ENCODE peak calls at places on chromosomes 12 and 14, in nine cellular contexts. One of them, this sample, is unnamed.
A peak's percentile ranks its signal among the peaks of the same experiment; 100 is the strongest.

GRCh38 chr12:64526859-64527258 is 74.9 kb downstream of the TBK1 start:
- DNase-seq in cardiac muscle cell: no peak
- DNase-seq in right lobe of liver: no peak
- DNase-seq in endothelial cell: no peak
- DNase-seq in bronchial epithelial cell: no peak
- DNase-seq in lower leg skin: no peak
- DNase-seq in stomach: no peak
- DNase-seq in astrocyte of the spinal cord: peak; percentile 38
- DNase-seq in cardiac fibroblast: no peak
- DNase-seq in this sample: no peak

GRCh38 chr12:1044697-1045096 is 53.7 kb downstream of the ERC1 start:
- DNase-seq in right lobe of liver: no peak
- DNase-seq in cardiac fibroblast: peak; percentile 47
- DNase-seq in endothelial cell: no peak
- DNase-seq in lower leg skin: no peak
- DNase-seq in stomach: no peak
- DNase-seq in cardiac muscle cell: peak; percentile 36
- DNase-seq in bronchial epithelial cell: peak; percentile 62
- DNase-seq in astrocyte of the spinal cord: peak; percentile 45
- DNase-seq in this sample: no peak

GRCh38 chr12:47222960-47223847 is 143.4 kb upstream of the AMIGO2 start:
- DNase-seq in bronchial epithelial cell: no peak
- DNase-seq in right lobe of liver: no peak
- DNase-seq in cardiac fibroblast: peak; percentile 13
- DNase-seq in astrocyte of the spinal cord: peak; percentile 25
- DNase-seq in cardiac muscle cell: peak; percentile 56
- DNase-seq in lower leg skin: no peak
- DNase-seq in stomach: no peak
- DNase-seq in endothelial cell: peak; percentile 26
- DNase-seq in this sample: no peak

GRCh38 chr14:46352876-46353275 is 298.7 kb downstream of the RPL10L start:
- DNase-seq in right lobe of liver: no peak
- DNase-seq in lower leg skin: no peak
- DNase-seq in cardiac fibroblast: no peak
- DNase-seq in bronchial epithelial cell: no peak
- DNase-seq in endothelial cell: no peak
- DNase-seq in stomach: no peak
- DNase-seq in cardiac muscle cell: no peak
- DNase-seq in astrocyte of the spinal cord: no peak
- DNase-seq in this sample: no peak

GRCh38 chr14:60252630-60253029 is 3.6 kb downstream of the PPM1A start:
- DNase-seq in stomach: no peak
- DNase-seq in bronchial epithelial cell: no peak
- DNase-seq in cardiac fibroblast: no peak
- DNase-seq in endothelial cell: no peak
- DNase-seq in right lobe of liver: no peak
- DNase-seq in astrocyte of the spinal cord: no peak
- DNase-seq in lower leg skin: no peak
- DNase-seq in cardiac muscle cell: no peak
- DNase-seq in this sample: no peak

GRCh38 chr12:70603044-70603443 is 34.2 kb downstream of the PTPRB start:
- DNase-seq in lower leg skin: no peak
- DNase-seq in right lobe of liver: no peak
- DNase-seq in astrocyte of the spinal cord: no peak
- DNase-seq in bronchial epithelial cell: peak; percentile 18
- DNase-seq in cardiac fibroblast: peak; percentile 63
- DNase-seq in stomach: no peak
- DNase-seq in endothelial cell: no peak
- DNase-seq in cardiac muscle cell: no peak
- DNase-seq in this sample: no peak

GRCh38 chr12:26853303-26854027 is 20.5 kb upstream of the ITPR2 start:
- DNase-seq in lower leg skin: peak; percentile 55
- DNase-seq in right lobe of liver: peak; percentile 87
- DNase-seq in cardiac fibroblast: peak; percentile 72
- DNase-seq in astrocyte of the spinal cord: peak; percentile 64
- DNase-seq in endothelial cell: peak; percentile 67
- DNase-seq in stomach: peak; percentile 75
- DNase-seq in bronchial epithelial cell: peak; percentile 58
- DNase-seq in cardiac muscle cell: peak; percentile 76
- DNase-seq in this sample: peak; percentile 40

GRCh38 chr14:54882521-54882920 is 20.1 kb downstream of the GCH1 start:
- DNase-seq in stomach: no peak
- DNase-seq in endothelial cell: no peak
- DNase-seq in bronchial epithelial cell: no peak
- DNase-seq in cardiac fibroblast: no peak
- DNase-seq in astrocyte of the spinal cord: no peak
- DNase-seq in lower leg skin: no peak
- DNase-seq in cardiac muscle cell: peak; percentile 54
- DNase-seq in right lobe of liver: no peak
- DNase-seq in this sample: no peak

GRCh38 chr14:59281613-59282012 is 93.1 kb downstream of the DAAM1 start:
- DNase-seq in stomach: no peak
- DNase-seq in bronchial epithelial cell: peak; percentile 95
- DNase-seq in cardiac fibroblast: peak; percentile 90
- DNase-seq in lower leg skin: no peak
- DNase-seq in astrocyte of the spinal cord: peak; percentile 29
- DNase-seq in endothelial cell: no peak
- DNase-seq in cardiac muscle cell: peak; percentile 69
- DNase-seq in right lobe of liver: no peak
- DNase-seq in this sample: no peak

GRCh38 chr14:104315169-104315568 is 176.8 kb downstream of the KIF26A start:
- DNase-seq in right lobe of liver: no peak
- DNase-seq in astrocyte of the spinal cord: no peak
- DNase-seq in bronchial epithelial cell: no peak
- DNase-seq in stomach: peak; percentile 1
- DNase-seq in lower leg skin: no peak
- DNase-seq in cardiac muscle cell: no peak
- DNase-seq in cardiac fibroblast: no peak
- DNase-seq in endothelial cell: no peak
- DNase-seq in this sample: no peak

GRCh38 chr14:56199095-56199975 is 81.1 kb downstream of the PELI2 start:
- DNase-seq in cardiac fibroblast: peak; percentile 100
- DNase-seq in lower leg skin: peak; percentile 82
- DNase-seq in bronchial epithelial cell: peak; percentile 76
- DNase-seq in cardiac muscle cell: peak; percentile 98
- DNase-seq in right lobe of liver: no peak
- DNase-seq in stomach: no peak
- DNase-seq in astrocyte of the spinal cord: peak; percentile 98
- DNase-seq in endothelial cell: no peak
- DNase-seq in this sample: no peak

GRCh38 chr14:55454264-55455151 is 14.1 kb upstream of the TBPL2 start:
- DNase-seq in bronchial epithelial cell: peak; percentile 81
- DNase-seq in stomach: peak; percentile 37
- DNase-seq in lower leg skin: no peak
- DNase-seq in endothelial cell: no peak
- DNase-seq in cardiac muscle cell: peak; percentile 89
- DNase-seq in cardiac fibroblast: peak; percentile 70
- DNase-seq in right lobe of liver: no peak
- DNase-seq in astrocyte of the spinal cord: peak; percentile 85
- DNase-seq in this sample: no peak

GRCh38 chr14:39683711-39684110 is 251.5 kb upstream of the FBXO33 start:
- DNase-seq in stomach: no peak
- DNase-seq in right lobe of liver: no peak
- DNase-seq in bronchial epithelial cell: no peak
- DNase-seq in astrocyte of the spinal cord: no peak
- DNase-seq in cardiac fibroblast: no peak
- DNase-seq in lower leg skin: no peak
- DNase-seq in endothelial cell: no peak
- DNase-seq in cardiac muscle cell: no peak
- DNase-seq in this sample: no peak

GRCh38 chr12:128829870-128830504 is 6.2 kb upstream of the SLC15A4 start:
- DNase-seq in bronchial epithelial cell: peak; percentile 5
- DNase-seq in cardiac fibroblast: no peak
- DNase-seq in endothelial cell: no peak
- DNase-seq in stomach: peak; percentile 25
- DNase-seq in right lobe of liver: peak; percentile 42
- DNase-seq in cardiac muscle cell: no peak
- DNase-seq in astrocyte of the spinal cord: no peak
- DNase-seq in lower leg skin: no peak
- DNase-seq in this sample: no peak

GRCh38 chr12:129076466-129077325 is 223.4 kb downstream of the GLT1D1 start:
- DNase-seq in bronchial epithelial cell: no peak
- DNase-seq in cardiac fibroblast: no peak
- DNase-seq in stomach: peak; percentile 2
- DNase-seq in endothelial cell: no peak
- DNase-seq in astrocyte of the spinal cord: no peak
- DNase-seq in cardiac muscle cell: no peak
- DNase-seq in lower leg skin: no peak
- DNase-seq in right lobe of liver: no peak
- DNase-seq in this sample: no peak

GRCh38 chr14:71474291-71474690 is 457.9 kb upstream of the RGS6 start:
- DNase-seq in cardiac muscle cell: no peak
- DNase-seq in right lobe of liver: no peak
- DNase-seq in bronchial epithelial cell: no peak
- DNase-seq in cardiac fibroblast: no peak
- DNase-seq in lower leg skin: no peak
- DNase-seq in astrocyte of the spinal cord: no peak
- DNase-seq in endothelial cell: no peak
- DNase-seq in stomach: no peak
- DNase-seq in this sample: no peak

GRCh38 chr14:69048456-69048855 is 69.4 kb upstream of the ACTN1 start:
- DNase-seq in cardiac fibroblast: no peak
- DNase-seq in endothelial cell: no peak
- DNase-seq in lower leg skin: no peak
- DNase-seq in bronchial epithelial cell: no peak
- DNase-seq in right lobe of liver: peak; percentile 80
- DNase-seq in astrocyte of the spinal cord: no peak
- DNase-seq in stomach: peak; percentile 72
- DNase-seq in cardiac muscle cell: peak; percentile 36
- DNase-seq in this sample: no peak

GRCh38 chr12:111253213-111253612 is 115.7 kb downstream of the PHETA1 start:
- DNase-seq in endothelial cell: no peak
- DNase-seq in cardiac fibroblast: no peak
- DNase-seq in stomach: no peak
- DNase-seq in lower leg skin: no peak
- DNase-seq in bronchial epithelial cell: no peak
- DNase-seq in right lobe of liver: no peak
- DNase-seq in cardiac muscle cell: no peak
- DNase-seq in astrocyte of the spinal cord: no peak
- DNase-seq in this sample: no peak

GRCh38 chr14:50512463-50512862 is 19.9 kb downstream of the MAP4K5 start:
- DNase-seq in right lobe of liver: no peak
- DNase-seq in lower leg skin: no peak
- DNase-seq in stomach: no peak
- DNase-seq in cardiac muscle cell: no peak
- DNase-seq in bronchial epithelial cell: no peak
- DNase-seq in astrocyte of the spinal cord: no peak
- DNase-seq in endothelial cell: no peak
- DNase-seq in cardiac fibroblast: no peak
- DNase-seq in this sample: no peak

GRCh38 chr12:51307655-51308593 is 16.1 kb downstream of the BIN2 start:
- DNase-seq in lower leg skin: no peak
- DNase-seq in bronchial epithelial cell: peak; percentile 94
- DNase-seq in stomach: no peak
- DNase-seq in endothelial cell: no peak
- DNase-seq in astrocyte of the spinal cord: peak; percentile 87
- DNase-seq in right lobe of liver: no peak
- DNase-seq in cardiac fibroblast: peak; percentile 85
- DNase-seq in cardiac muscle cell: peak; percentile 69
- DNase-seq in this sample: no peak

GRCh38 chr12:114409796-114410520 is 4.0 kb upstream of the TBX5 start:
- DNase-seq in stomach: no peak
- DNase-seq in lower leg skin: no peak
- DNase-seq in bronchial epithelial cell: no peak
- DNase-seq in astrocyte of the spinal cord: no peak
- DNase-seq in cardiac muscle cell: no peak
- DNase-seq in endothelial cell: no peak
- DNase-seq in cardiac fibroblast: peak; percentile 19
- DNase-seq in right lobe of liver: no peak
- DNase-seq in this sample: no peak

GRCh38 chr14:45249847-45250575 is 3.0 kb downstream of the MIS18BP1 start:
- DNase-seq in right lobe of liver: no peak
- DNase-seq in bronchial epithelial cell: no peak
- DNase-seq in cardiac fibroblast: peak; percentile 81
- DNase-seq in endothelial cell: no peak
- DNase-seq in astrocyte of the spinal cord: peak; percentile 71
- DNase-seq in cardiac muscle cell: peak; percentile 95
- DNase-seq in stomach: no peak
- DNase-seq in lower leg skin: peak; percentile 20
- DNase-seq in this sample: no peak

GRCh38 chr14:99884834-99885648 is 91.8 kb downstream of the EML1 start:
- DNase-seq in stomach: no peak
- DNase-seq in bronchial epithelial cell: peak; percentile 65
- DNase-seq in right lobe of liver: no peak
- DNase-seq in lower leg skin: no peak
- DNase-seq in cardiac muscle cell: peak; percentile 80
- DNase-seq in cardiac fibroblast: peak; percentile 82
- DNase-seq in astrocyte of the spinal cord: peak; percentile 74
- DNase-seq in endothelial cell: peak; percentile 22
- DNase-seq in this sample: no peak
- TF ChIP-seq CTCF in stomach: peak; percentile 76
- TF ChIP-seq CTCF in bronchial epithelial cell: peak; percentile 57
- TF ChIP-seq CTCF in right lobe of liver: peak; percentile 78
- TF ChIP-seq CTCF in lower leg skin: peak; percentile 15
- TF ChIP-seq CTCF in cardiac muscle cell: peak; percentile 69
- TF ChIP-seq CTCF in cardiac fibroblast: peak; percentile 55
- TF ChIP-seq CTCF in astrocyte of the spinal cord: peak; percentile 58
- TF ChIP-seq CTCF in endothelial cell: peak; percentile 91
- TF ChIP-seq CTCF in this sample: peak; percentile 88

DNA sequence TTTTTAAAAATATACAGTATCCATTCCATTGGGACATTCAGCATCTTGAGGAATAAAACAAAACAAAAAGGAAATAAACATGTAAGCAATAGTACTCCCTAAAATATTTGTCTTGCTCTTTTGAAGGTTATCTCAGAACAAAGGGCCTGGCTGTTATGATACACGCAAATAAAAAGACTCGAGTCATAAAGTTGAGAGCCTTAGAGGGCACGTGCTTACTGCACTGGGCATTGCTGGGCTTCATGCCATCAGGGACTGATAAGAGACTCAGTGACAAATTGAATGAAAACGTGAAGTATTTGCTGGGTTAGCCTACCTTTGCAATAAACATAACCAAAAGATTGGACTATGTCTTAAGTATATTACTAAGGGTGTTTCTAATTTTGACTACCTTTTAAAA is 118.9 kb downstream of the SLC35F4 start:
- DNase-seq in bronchial epithelial cell: peak; percentile 70
- DNase-seq in cardiac fibroblast: peak; percentile 49
- DNase-seq in astrocyte of the spinal cord: no peak
- DNase-seq in endothelial cell: no peak
- DNase-seq in stomach: peak; percentile 76
- DNase-seq in cardiac muscle cell: peak; percentile 81
- DNase-seq in lower leg skin: no peak
- DNase-seq in right lobe of liver: no peak
- DNase-seq in this sample: no peak
- TF ChIP-seq CTCF in bronchial epithelial cell: no peak
- TF ChIP-seq CTCF in cardiac fibroblast: no peak
- TF ChIP-seq CTCF in astrocyte of the spinal cord: no peak
- TF ChIP-seq CTCF in endothelial cell: no peak
- TF ChIP-seq CTCF in stomach: no peak
- TF ChIP-seq CTCF in cardiac muscle cell: no peak
- TF ChIP-seq CTCF in lower leg skin: no peak
- TF ChIP-seq CTCF in right lobe of liver: no peak
- TF ChIP-seq CTCF in this sample: no peak

GRCh38 chr14:106039400-106039799 is 513.0 kb downstream of the TMEM121 start:
- DNase-seq in bronchial epithelial cell: no peak
- DNase-seq in cardiac muscle cell: no peak
- DNase-seq in cardiac fibroblast: no peak
- DNase-seq in astrocyte of the spinal cord: no peak
- DNase-seq in endothelial cell: no peak
- DNase-seq in stomach: no peak
- DNase-seq in lower leg skin: no peak
- DNase-seq in right lobe of liver: no peak
- DNase-seq in this sample: no peak
- TF ChIP-seq CTCF in bronchial epithelial cell: no peak
- TF ChIP-seq CTCF in cardiac muscle cell: no peak
- TF ChIP-seq CTCF in cardiac fibroblast: no peak
- TF ChIP-seq CTCF in astrocyte of the spinal cord: no peak
- TF ChIP-seq CTCF in endothelial cell: no peak
- TF ChIP-seq CTCF in stomach: no peak
- TF ChIP-seq CTCF in lower leg skin: no peak
- TF ChIP-seq CTCF in right lobe of liver: peak; percentile 46
- TF ChIP-seq CTCF in this sample: no peak

GRCh38 chr14:32711103-32711680 is 227.5 kb upstream of the NPAS3 start:
- DNase-seq in cardiac fibroblast: peak; percentile 75
- DNase-seq in cardiac muscle cell: peak; percentile 67
- DNase-seq in astrocyte of the spinal cord: peak; percentile 59
- DNase-seq in bronchial epithelial cell: peak; percentile 44
- DNase-seq in endothelial cell: peak; percentile 42
- DNase-seq in right lobe of liver: no peak
- DNase-seq in lower leg skin: peak; percentile 22
- DNase-seq in stomach: no peak
- DNase-seq in this sample: no peak
- TF ChIP-seq CTCF in cardiac fibroblast: peak; percentile 44
- TF ChIP-seq CTCF in cardiac muscle cell: peak; percentile 51
- TF ChIP-seq CTCF in astrocyte of the spinal cord: peak; percentile 32
- TF ChIP-seq CTCF in bronchial epithelial cell: peak; percentile 49
- TF ChIP-seq CTCF in endothelial cell: peak; percentile 78
- TF ChIP-seq CTCF in right lobe of liver: peak; percentile 58
- TF ChIP-seq CTCF in lower leg skin: peak; percentile 30
- TF ChIP-seq CTCF in stomach: no peak
- TF ChIP-seq CTCF in this sample: peak; percentile 68